ENCODE peak calls at places on chromosomes 3 and 15, in eight cellular contexts. V is Peyer's patch; N is uterus; S is mammary epithelial cell; I is pancreas; M is sigmoid colon; A is CD8-positive, alpha-beta T cell; J is CD4-positive, alpha-beta memory T cell. R is an unnamed sample. For H3K4me1, the result is how much of the 10 kb centered on the place peaks cover.

GRCh38 chr15:69578792-69579587 is 126.4 kb downstream of the RPLP1 start:
- DNase-seq in V (peak), N (no peak), S (peak), I (peak), M (no peak), A (no peak), J (no peak), R (no peak)

GRCh38 chr3:25854635-25855034 is 64.7 kb downstream of the OXSM start:
- DNase-seq in V (no peak), N (no peak), S (peak), I (no peak), M (no peak), A (no peak), J (no peak), R (no peak)

GRCh38 chr3:196314597-196314996 is 3.4 kb downstream of the DYNLT2B start:
- DNase-seq in V (no peak), N (no peak), S (no peak), I (no peak), M (no peak), A (no peak), J (no peak), R (no peak)

GRCh38 chr3:57727096-57727495 is 29.0 kb upstream of the SLMAP start:
- DNase-seq in V (no peak), N (no peak), S (peak), I (no peak), M (no peak), A (no peak), J (no peak), R (no peak)

GRCh38 chr3:127900536-127900935 is 14.5 kb upstream of the KBTBD12 start:
- DNase-seq in V (no peak), N (no peak), S (no peak), I (no peak), M (no peak), A (no peak), J (no peak), R (no peak)

GRCh38 chr15:52010633-52011595 is 8.1 kb upstream of the MAPK6 start:
- DNase-seq in V (no peak), N (peak), S (peak), I (no peak), M (peak), A (no peak), J (no peak), R (no peak)

GRCh38 chr3:30795176-30795575 is 99.3 kb downstream of the GADL1 start:
- DNase-seq in V (no peak), N (no peak), S (no peak), I (no peak), M (no peak), A (no peak), J (no peak), R (no peak)

GRCh38 chr3:72152551-72153476 is 367.9 kb upstream of the PROK2 start:
- DNase-seq in V (peak), N (peak), S (peak), I (peak), M (peak), A (no peak), J (no peak), R (no peak)

GRCh38 chr3:100042144-100042543 is 72.2 kb downstream of the FILIP1L start:
- DNase-seq in V (no peak), N (peak), S (peak), I (no peak), M (no peak), A (no peak), J (no peak), R (no peak)

GRCh38 chr15:92449476-92449875 is 55.8 kb downstream of the ST8SIA2 start:
- DNase-seq in V (no peak), N (no peak), S (peak), I (no peak), M (no peak), A (no peak), J (no peak), R (no peak)

GRCh38 chr3:101466465-101467309 is 46.3 kb downstream of the SENP7 start:
- DNase-seq in V (peak), N (no peak), S (no peak), I (peak), M (no peak), A (no peak), J (no peak), R (no peak)

GRCh38 chr15:79283252-79284048 is 928 bp downstream of the ANKRD34C start:
- DNase-seq in V (no peak), N (no peak), S (peak), I (peak), M (no peak), A (no peak), J (peak), R (peak)

GRCh38 chr3:132785292-132785691 is 63.1 kb upstream of the NPHP3 start:
- DNase-seq in V (no peak), N (no peak), S (peak), I (no peak), M (no peak), A (no peak), J (no peak), R (no peak)

GRCh38 chr15:27826902-27827321 is 272.2 kb downstream of the OCA2 start:
- DNase-seq in V (no peak), N (no peak), S (no peak), I (no peak), M (no peak), A (no peak), J (no peak), R (no peak)

GRCh38 chr3:155079795-155080546 is at the start of gene MME:
- DNase-seq in V (peak), N (no peak), S (peak), I (peak), M (no peak), A (no peak), J (no peak), R (peak)

GRCh38 chr3:125401402-125401801 is 26.3 kb upstream of the ZNF148 start:
- DNase-seq in V (no peak), N (no peak), S (no peak), I (no peak), M (no peak), A (no peak), J (no peak), R (no peak)

GRCh38 chr3:157104928-157105652 is 54.9 kb downstream of the CCNL1 start:
- DNase-seq in V (no peak), N (no peak), S (no peak), I (no peak), M (no peak), A (no peak), J (no peak), R (no peak)

GRCh38 chr15:99706557-99707303 is 26.5 kb downstream of the LYSMD4 start:
- DNase-seq in V (no peak), N (no peak), S (no peak), I (no peak), M (no peak), A (no peak), J (no peak), R (no peak)

GRCh38 chr3:20484126-20484525 is 298.1 kb upstream of the SGO1 start:
- DNase-seq in V (no peak), N (no peak), S (no peak), I (no peak), M (no peak), A (no peak), J (no peak), R (no peak)

GRCh38 chr3:190366145-190366544 is 21.8 kb upstream of the CLDN16 start:
- DNase-seq in V (no peak), N (no peak), S (peak), I (no peak), M (no peak), A (no peak), J (no peak), R (no peak)

GRCh38 chr3:138373695-138374094 is 25.3 kb downstream of the MRAS start:
- DNase-seq in V (no peak), N (no peak), S (no peak), I (no peak), M (no peak), A (no peak), J (no peak), R (no peak)

GRCh38 chr15:85473455-85473854 is 93.1 kb downstream of the AKAP13 start:
- DNase-seq in V (no peak), N (no peak), S (no peak), I (no peak), M (no peak), A (no peak), J (no peak), R (no peak)

GRCh38 chr3:61134532-61134931 is 116.7 kb downstream of the FHIT start:
- DNase-seq in V (no peak), N (no peak), S (no peak), I (no peak), M (no peak), A (no peak), J (no peak), R (no peak)

GRCh38 chr15:74173545-74174215 is at the start of gene ISLR:
- DNase-seq in V (peak), N (peak), S (no peak), I (peak), M (peak), A (no peak), J (no peak), R (no peak)

GRCh38 chr15:55786341-55786740 is 43.4 kb upstream of the PRTG start:
- DNase-seq in V (no peak), N (no peak), S (no peak), I (no peak), M (no peak), A (no peak), J (no peak), R (no peak)

GRCh38 chr3:78712270-78712669 is 1055.5 kb downstream of the ROBO1 start:
- DNase-seq in V (no peak), N (no peak), S (no peak), I (no peak), M (no peak), A (no peak), J (no peak), R (no peak)

GRCh38 chr3:18295171-18295920 is 129.8 kb downstream of the SATB1 start:
- DNase-seq in V (peak), N (no peak), S (peak), I (peak), M (no peak), A (no peak), J (no peak), R (peak)

GRCh38 chr3:33426630-33427341 is 13.4 kb downstream of the UBP1 start:
- DNase-seq in V (peak), N (no peak), S (peak), I (no peak), M (no peak), A (no peak), J (no peak), R (no peak)

GRCh38 chr3:163587342-163587741 is 1491.0 kb downstream of the SI start:
- DNase-seq in V (no peak), N (no peak), S (no peak), I (no peak), M (no peak), A (no peak), J (no peak), R (no peak)

GRCh38 chr3:123102249-123102648 is 35.4 kb downstream of the PDIA5 start:
- DNase-seq in V (no peak), N (no peak), S (no peak), I (no peak), M (no peak), A (no peak), J (no peak), R (no peak)
- H3K4me1 ChIP-seq in V (under half), N (under half), S (under half), I (under half), M (under half), A (under half), J (under half), R (under half)

DNA sequence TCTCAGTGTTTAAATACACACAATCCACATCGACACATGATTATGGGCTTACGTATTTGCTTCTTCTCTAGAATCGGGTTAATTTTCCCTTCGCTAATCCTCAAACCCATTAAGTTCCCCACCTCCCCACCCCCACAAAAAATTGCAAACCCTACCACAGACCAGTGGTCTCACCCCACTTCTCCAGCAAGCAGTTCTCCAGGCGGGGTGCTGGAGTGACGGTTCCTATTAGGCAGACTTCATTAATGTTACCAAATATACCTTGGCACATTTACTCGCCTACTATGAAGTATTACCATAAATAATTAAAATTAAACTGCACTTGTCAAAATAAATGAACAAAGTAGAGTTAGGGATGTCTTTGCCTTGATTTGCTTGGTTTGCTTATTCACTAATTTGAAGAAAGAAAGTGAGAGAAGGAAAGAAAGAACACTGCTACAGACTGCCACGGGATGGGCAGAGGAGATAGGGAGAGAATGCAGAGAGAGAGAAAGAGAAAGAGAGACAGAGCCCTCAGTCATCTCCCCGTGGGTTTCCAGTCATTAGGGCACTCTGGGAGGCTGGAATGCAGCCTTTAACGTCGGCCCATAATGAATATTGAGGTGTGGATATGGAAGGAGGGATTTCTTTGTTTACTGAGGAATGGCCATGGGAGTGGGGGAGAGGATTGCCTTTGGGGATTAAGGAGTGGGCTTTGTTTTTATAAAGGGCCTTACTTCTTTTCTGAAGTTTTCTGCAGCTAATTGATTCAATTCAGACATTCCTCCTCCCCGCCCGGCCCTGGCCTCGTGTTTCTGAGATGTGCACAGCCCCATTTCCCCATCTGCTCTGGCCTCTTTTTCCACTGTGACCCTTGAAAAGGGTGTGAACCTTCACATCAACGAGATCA is 39.7 kb upstream of the POLG start:
- DNase-seq in V (no peak), N (no peak), S (no peak), I (no peak), M (no peak), A (no peak), J (no peak), R (no peak)
- H3K4me3 ChIP-seq in V (no peak), N (no peak), S (no peak), I (no peak), M (no peak), A (no peak), J (no peak), R (no peak)

GRCh38 chr3:52006017-52006819 is 10.5 kb upstream of the RPL29 start:
- DNase-seq in V (no peak), N (no peak), S (no peak), I (no peak), M (no peak), A (no peak), J (no peak), R (no peak)
- H3K27ac ChIP-seq in V (peak), N (peak), S (no peak), I (peak), M (no peak), A (no peak), J (no peak), R (no peak)

DNA sequence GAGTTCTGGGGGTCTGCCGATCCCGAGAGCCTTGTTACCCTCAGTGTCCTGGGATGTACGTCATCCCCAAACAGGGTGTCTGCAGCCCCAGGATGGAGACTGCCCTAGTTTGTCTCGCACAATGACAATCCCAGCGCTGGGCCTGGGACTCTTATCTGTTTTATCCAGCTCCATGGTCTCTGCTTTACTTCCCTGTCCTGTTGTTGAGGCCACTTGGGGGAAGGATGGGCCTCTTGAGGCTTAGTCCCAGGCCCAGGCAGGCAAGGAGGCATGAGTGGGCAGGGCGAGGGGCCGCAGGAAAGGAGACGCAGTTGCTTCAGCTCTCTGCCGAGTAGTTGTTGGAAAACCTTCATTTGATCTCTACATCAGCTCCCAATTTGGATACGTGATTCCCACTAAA is 17.4 kb downstream of the SMAD6 start:
- DNase-seq in V (no peak), N (no peak), S (no peak), I (peak), M (no peak), A (no peak), J (no peak), R (no peak)
- H3K4me1 ChIP-seq in V (under half), N (under half), S (under half), I (under half), M (under half), A (under half), J (under half), R (under half)

GRCh38 chr15:43828061-43828657 is 1.4 kb downstream of the WDR76 start:
- DNase-seq in V (no peak), N (no peak), S (no peak), I (no peak), M (no peak), A (no peak), J (peak), R (no peak)
- H3K4me3 ChIP-seq in V (peak), N (no peak), S (peak), I (no peak), M (no peak), A (no peak), J (peak), R (no peak)

GRCh38 chr3:85355572-85355971 is 396.8 kb downstream of the CADM2 start:
- DNase-seq in V (no peak), N (no peak), S (no peak), I (no peak), M (no peak), A (no peak), J (no peak), R (no peak)
- H3K27ac ChIP-seq in V (no peak), N (no peak), S (no peak), I (no peak), M (no peak), A (no peak), J (no peak), R (no peak)

DNA sequence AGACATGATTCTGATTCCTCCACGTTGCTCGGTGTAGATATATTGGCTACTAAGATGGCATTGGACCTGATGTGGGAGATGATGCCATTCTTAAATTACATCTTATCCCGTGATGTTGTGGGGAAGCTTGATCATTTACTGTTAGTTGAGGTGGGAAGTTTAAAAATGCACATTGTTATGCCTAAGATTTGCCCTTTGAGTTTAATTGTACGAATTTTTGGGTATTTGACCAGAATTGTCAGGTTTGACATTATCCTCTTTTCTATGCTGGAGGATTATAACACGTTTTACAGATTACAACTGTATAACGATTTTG is 1.6 kb downstream of the FEM1B start:
- DNase-seq in V (no peak), N (no peak), S (no peak), I (no peak), M (no peak), A (no peak), J (no peak), R (no peak)
- H3K4me1 ChIP-seq in V (half or more), N (under half), S (under half), I (under half), M (under half), A (under half), J (half or more), R (under half)

GRCh38 chr15:87347806-87348515 is 908.6 kb downstream of the NTRK3 start:
- DNase-seq in V (no peak), N (no peak), S (no peak), I (no peak), M (no peak), A (no peak), J (no peak), R (no peak)
- H3K4me3 ChIP-seq in V (no peak), N (no peak), S (no peak), I (no peak), M (no peak), A (no peak), J (no peak), R (no peak)

R was measured in iPS DF 6.9.